ENCODE peak calls at places on chromosomes 1 and 21, in ten cellular contexts. One of them, this sample, is unnamed. For H3K4me1, the result is how much of the 10 kb centered on the place peaks cover.

GRCh38 chr21:23398726-23399125 is 2208.6 kb downstream of the MRPL39 start:
- DNase-seq in astrocyte: no peak
- DNase-seq in CD8-positive, alpha-beta memory T cell: no peak
- DNase-seq in CD4-positive, CD25-positive, alpha-beta regulatory T cell: no peak
- DNase-seq in cardiac muscle cell: no peak
- DNase-seq in PC-3: no peak
- DNase-seq in left lung: no peak
- DNase-seq in HCT116: no peak
- DNase-seq in heart left ventricle: no peak
- DNase-seq in SJSA1: no peak
- DNase-seq in this sample: no peak

GRCh38 chr1:33152685-33153432 is 29.0 kb downstream of the TRIM62 start:
- DNase-seq in PC-3: no peak
- DNase-seq in SJSA1: no peak
- DNase-seq in cardiac muscle cell: no peak
- DNase-seq in HCT116: no peak
- DNase-seq in heart left ventricle: peak
- DNase-seq in CD4-positive, CD25-positive, alpha-beta regulatory T cell: no peak
- DNase-seq in astrocyte: no peak
- DNase-seq in left lung: no peak
- DNase-seq in CD8-positive, alpha-beta memory T cell: no peak
- DNase-seq in this sample: peak

GRCh38 chr1:167563579-167564246 is 10.2 kb upstream of the CREG1 start:
- DNase-seq in left lung: peak
- DNase-seq in cardiac muscle cell: peak
- DNase-seq in PC-3: peak
- DNase-seq in HCT116: no peak
- DNase-seq in CD8-positive, alpha-beta memory T cell: no peak
- DNase-seq in heart left ventricle: peak
- DNase-seq in SJSA1: no peak
- DNase-seq in astrocyte: no peak
- DNase-seq in CD4-positive, CD25-positive, alpha-beta regulatory T cell: no peak
- DNase-seq in this sample: peak

GRCh38 chr1:172778461-172779455 is 119.9 kb downstream of the FASLG start:
- DNase-seq in HCT116: no peak
- DNase-seq in CD8-positive, alpha-beta memory T cell: no peak
- DNase-seq in cardiac muscle cell: no peak
- DNase-seq in SJSA1: no peak
- DNase-seq in left lung: no peak
- DNase-seq in astrocyte: no peak
- DNase-seq in PC-3: peak
- DNase-seq in CD4-positive, CD25-positive, alpha-beta regulatory T cell: peak
- DNase-seq in heart left ventricle: no peak
- DNase-seq in this sample: no peak

GRCh38 chr1:56068908-56069307 is 510.5 kb downstream of the PLPP3 start:
- DNase-seq in left lung: no peak
- DNase-seq in heart left ventricle: no peak
- DNase-seq in SJSA1: no peak
- DNase-seq in HCT116: no peak
- DNase-seq in cardiac muscle cell: no peak
- DNase-seq in CD8-positive, alpha-beta memory T cell: no peak
- DNase-seq in astrocyte: peak
- DNase-seq in CD4-positive, CD25-positive, alpha-beta regulatory T cell: no peak
- DNase-seq in PC-3: peak
- DNase-seq in this sample: no peak

GRCh38 chr1:116311756-116312691 is 61.0 kb upstream of the ATP1A1 start:
- DNase-seq in CD8-positive, alpha-beta memory T cell: no peak
- DNase-seq in cardiac muscle cell: no peak
- DNase-seq in CD4-positive, CD25-positive, alpha-beta regulatory T cell: no peak
- DNase-seq in SJSA1: no peak
- DNase-seq in PC-3: peak
- DNase-seq in HCT116: no peak
- DNase-seq in heart left ventricle: no peak
- DNase-seq in left lung: peak
- DNase-seq in astrocyte: no peak
- DNase-seq in this sample: no peak

GRCh38 chr1:18079941-18080340 is 27.7 kb upstream of the IGSF21 start:
- DNase-seq in heart left ventricle: no peak
- DNase-seq in PC-3: no peak
- DNase-seq in CD4-positive, CD25-positive, alpha-beta regulatory T cell: no peak
- DNase-seq in cardiac muscle cell: no peak
- DNase-seq in left lung: no peak
- DNase-seq in SJSA1: no peak
- DNase-seq in astrocyte: no peak
- DNase-seq in CD8-positive, alpha-beta memory T cell: no peak
- DNase-seq in HCT116: no peak
- DNase-seq in this sample: no peak

GRCh38 chr21:31088196-31088751 is 50.0 kb upstream of the KRTAP19-8 start:
- DNase-seq in PC-3: no peak
- DNase-seq in CD4-positive, CD25-positive, alpha-beta regulatory T cell: no peak
- DNase-seq in astrocyte: no peak
- DNase-seq in heart left ventricle: no peak
- DNase-seq in HCT116: no peak
- DNase-seq in SJSA1: no peak
- DNase-seq in CD8-positive, alpha-beta memory T cell: no peak
- DNase-seq in cardiac muscle cell: no peak
- DNase-seq in left lung: no peak
- DNase-seq in this sample: no peak

GRCh38 chr1:64055310-64055709 is 148.1 kb upstream of the UBE2U start:
- DNase-seq in SJSA1: no peak
- DNase-seq in PC-3: no peak
- DNase-seq in CD8-positive, alpha-beta memory T cell: no peak
- DNase-seq in cardiac muscle cell: no peak
- DNase-seq in left lung: no peak
- DNase-seq in heart left ventricle: no peak
- DNase-seq in astrocyte: no peak
- DNase-seq in HCT116: no peak
- DNase-seq in CD4-positive, CD25-positive, alpha-beta regulatory T cell: no peak
- DNase-seq in this sample: no peak

GRCh38 chr1:42282867-42283583 is 52.0 kb downstream of the FOXJ3 start:
- DNase-seq in left lung: no peak
- DNase-seq in heart left ventricle: no peak
- DNase-seq in CD8-positive, alpha-beta memory T cell: no peak
- DNase-seq in astrocyte: peak
- DNase-seq in HCT116: no peak
- DNase-seq in CD4-positive, CD25-positive, alpha-beta regulatory T cell: peak
- DNase-seq in PC-3: peak
- DNase-seq in SJSA1: no peak
- DNase-seq in cardiac muscle cell: no peak
- DNase-seq in this sample: no peak

GRCh38 chr1:2350486-2350885 is 40.9 kb downstream of the MORN1 start:
- DNase-seq in HCT116: no peak
- DNase-seq in heart left ventricle: no peak
- DNase-seq in left lung: no peak
- DNase-seq in astrocyte: no peak
- DNase-seq in CD4-positive, CD25-positive, alpha-beta regulatory T cell: no peak
- DNase-seq in CD8-positive, alpha-beta memory T cell: peak
- DNase-seq in SJSA1: no peak
- DNase-seq in PC-3: no peak
- DNase-seq in cardiac muscle cell: no peak
- DNase-seq in this sample: no peak

GRCh38 chr1:42201986-42202385 is 37.4 kb upstream of the GUCA2A start:
- DNase-seq in PC-3: no peak
- DNase-seq in HCT116: no peak
- DNase-seq in SJSA1: no peak
- DNase-seq in cardiac muscle cell: no peak
- DNase-seq in left lung: no peak
- DNase-seq in CD8-positive, alpha-beta memory T cell: no peak
- DNase-seq in CD4-positive, CD25-positive, alpha-beta regulatory T cell: no peak
- DNase-seq in heart left ventricle: no peak
- DNase-seq in astrocyte: no peak
- DNase-seq in this sample: no peak

GRCh38 chr1:114009042-114009392 is 29.7 kb downstream of the OLFML3 start:
- DNase-seq in SJSA1: no peak
- DNase-seq in PC-3: no peak
- DNase-seq in CD8-positive, alpha-beta memory T cell: no peak
- DNase-seq in left lung: no peak
- DNase-seq in cardiac muscle cell: no peak
- DNase-seq in heart left ventricle: no peak
- DNase-seq in astrocyte: no peak
- DNase-seq in CD4-positive, CD25-positive, alpha-beta regulatory T cell: no peak
- DNase-seq in HCT116: no peak
- DNase-seq in this sample: no peak

GRCh38 chr1:23865543-23865930 is 2.6 kb downstream of the FUCA1 start:
- DNase-seq in PC-3: peak
- DNase-seq in CD4-positive, CD25-positive, alpha-beta regulatory T cell: no peak
- DNase-seq in astrocyte: peak
- DNase-seq in SJSA1: no peak
- DNase-seq in heart left ventricle: peak
- DNase-seq in cardiac muscle cell: no peak
- DNase-seq in CD8-positive, alpha-beta memory T cell: no peak
- DNase-seq in HCT116: peak
- DNase-seq in left lung: no peak
- DNase-seq in this sample: no peak

DNA sequence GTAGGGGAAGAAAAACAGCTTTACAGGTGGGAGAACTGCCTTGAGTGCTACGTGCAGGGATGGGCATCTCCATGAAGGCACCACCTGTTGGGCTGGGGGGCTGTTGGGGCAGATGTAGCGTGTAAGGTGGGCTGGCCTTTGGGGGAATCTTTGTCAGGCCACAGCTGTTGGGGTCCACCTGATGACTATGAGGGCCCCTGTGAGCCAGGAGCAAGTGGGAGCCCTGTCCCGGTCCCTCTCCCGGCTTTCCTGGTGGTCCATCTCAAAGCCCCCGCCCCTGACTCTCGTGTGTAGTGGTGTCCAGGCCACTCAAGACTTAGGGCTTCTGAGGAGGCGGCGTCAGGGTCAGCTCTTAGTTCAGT is 13.5 kb downstream of the SLC37A1 start:
- DNase-seq in left lung: peak
- DNase-seq in SJSA1: no peak
- DNase-seq in cardiac muscle cell: no peak
- DNase-seq in CD8-positive, alpha-beta memory T cell: no peak
- DNase-seq in CD4-positive, CD25-positive, alpha-beta regulatory T cell: no peak
- DNase-seq in HCT116: no peak
- DNase-seq in astrocyte: no peak
- DNase-seq in PC-3: no peak
- DNase-seq in heart left ventricle: no peak
- DNase-seq in this sample: no peak
- H3K4me3 ChIP-seq in left lung: no peak
- H3K4me3 ChIP-seq in SJSA1: no peak
- H3K4me3 ChIP-seq in cardiac muscle cell: no peak
- H3K4me3 ChIP-seq in CD8-positive, alpha-beta memory T cell: peak
- H3K4me3 ChIP-seq in CD4-positive, CD25-positive, alpha-beta regulatory T cell: peak
- H3K4me3 ChIP-seq in HCT116: no peak
- H3K4me3 ChIP-seq in astrocyte: no peak
- H3K4me3 ChIP-seq in PC-3: no peak
- H3K4me3 ChIP-seq in heart left ventricle: no peak
- H3K4me3 ChIP-seq in this sample: no peak

DNA sequence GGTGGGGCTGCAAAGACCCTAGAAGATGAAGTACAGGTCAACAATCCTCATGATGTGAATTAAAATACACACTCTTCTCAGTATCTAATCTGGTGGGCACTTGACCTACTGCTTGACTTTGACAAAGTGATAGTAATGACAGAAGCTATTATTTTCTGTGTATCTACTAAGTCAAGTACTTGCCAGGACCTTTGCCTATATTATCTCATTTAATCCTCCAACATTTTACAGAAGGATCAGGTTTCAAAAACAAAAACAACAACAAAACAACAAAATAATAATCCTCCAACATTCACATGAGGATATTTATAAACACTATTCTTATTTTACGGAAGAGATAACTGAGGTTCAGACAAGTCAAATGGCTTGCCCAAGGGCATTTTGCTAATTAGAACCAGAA is 4.4 kb upstream of the CD48 start:
- DNase-seq in cardiac muscle cell: no peak
- DNase-seq in PC-3: no peak
- DNase-seq in heart left ventricle: no peak
- DNase-seq in HCT116: no peak
- DNase-seq in CD4-positive, CD25-positive, alpha-beta regulatory T cell: no peak
- DNase-seq in SJSA1: no peak
- DNase-seq in astrocyte: no peak
- DNase-seq in CD8-positive, alpha-beta memory T cell: no peak
- DNase-seq in left lung: no peak
- DNase-seq in this sample: no peak
- H3K4me1 ChIP-seq in cardiac muscle cell: under half
- H3K4me1 ChIP-seq in PC-3: under half
- H3K4me1 ChIP-seq in heart left ventricle: under half
- H3K4me1 ChIP-seq in HCT116: under half
- H3K4me1 ChIP-seq in CD4-positive, CD25-positive, alpha-beta regulatory T cell: under half
- H3K4me1 ChIP-seq in SJSA1: under half
- H3K4me1 ChIP-seq in astrocyte: under half
- H3K4me1 ChIP-seq in CD8-positive, alpha-beta memory T cell: under half
- H3K4me1 ChIP-seq in left lung: under half
- H3K4me1 ChIP-seq in this sample: under half

GRCh38 chr1:89831462-89832113 is 10.8 kb downstream of the LRRC8D start:
- DNase-seq in cardiac muscle cell: no peak
- DNase-seq in SJSA1: no peak
- DNase-seq in CD8-positive, alpha-beta memory T cell: no peak
- DNase-seq in HCT116: no peak
- DNase-seq in astrocyte: no peak
- DNase-seq in left lung: no peak
- DNase-seq in PC-3: no peak
- DNase-seq in CD4-positive, CD25-positive, alpha-beta regulatory T cell: no peak
- DNase-seq in heart left ventricle: no peak
- DNase-seq in this sample: no peak
- H3K27ac ChIP-seq in cardiac muscle cell: no peak
- H3K27ac ChIP-seq in SJSA1: no peak
- H3K27ac ChIP-seq in CD8-positive, alpha-beta memory T cell: no peak
- H3K27ac ChIP-seq in HCT116: no peak
- H3K27ac ChIP-seq in astrocyte: no peak
- H3K27ac ChIP-seq in left lung: no peak
- H3K27ac ChIP-seq in PC-3: no peak
- H3K27ac ChIP-seq in CD4-positive, CD25-positive, alpha-beta regulatory T cell: no peak
- H3K27ac ChIP-seq in heart left ventricle: no peak
- H3K27ac ChIP-seq in this sample: no peak

GRCh38 chr1:100479620-100480338 is 58.2 kb upstream of the GPR88 start:
- DNase-seq in CD8-positive, alpha-beta memory T cell: no peak
- DNase-seq in SJSA1: no peak
- DNase-seq in HCT116: no peak
- DNase-seq in left lung: no peak
- DNase-seq in PC-3: no peak
- DNase-seq in heart left ventricle: no peak
- DNase-seq in astrocyte: no peak
- DNase-seq in CD4-positive, CD25-positive, alpha-beta regulatory T cell: no peak
- DNase-seq in cardiac muscle cell: no peak
- DNase-seq in this sample: no peak

GRCh38 chr1:100483230-100483629 is 54.7 kb upstream of the GPR88 start:
- DNase-seq in left lung: no peak
- DNase-seq in CD4-positive, CD25-positive, alpha-beta regulatory T cell: no peak
- DNase-seq in cardiac muscle cell: no peak
- DNase-seq in astrocyte: no peak
- DNase-seq in HCT116: no peak
- DNase-seq in heart left ventricle: no peak
- DNase-seq in PC-3: no peak
- DNase-seq in CD8-positive, alpha-beta memory T cell: no peak
- DNase-seq in SJSA1: no peak
- DNase-seq in this sample: no peak

GRCh38 chr1:100482167-100482566 is 55.8 kb upstream of the GPR88 start:
- DNase-seq in HCT116: no peak
- DNase-seq in cardiac muscle cell: no peak
- DNase-seq in left lung: no peak
- DNase-seq in heart left ventricle: no peak
- DNase-seq in CD4-positive, CD25-positive, alpha-beta regulatory T cell: no peak
- DNase-seq in PC-3: no peak
- DNase-seq in CD8-positive, alpha-beta memory T cell: no peak
- DNase-seq in SJSA1: no peak
- DNase-seq in astrocyte: no peak
- DNase-seq in this sample: no peak

GRCh38 chr1:100481320-100481719 is 56.6 kb upstream of the GPR88 start:
- DNase-seq in CD4-positive, CD25-positive, alpha-beta regulatory T cell: no peak
- DNase-seq in heart left ventricle: no peak
- DNase-seq in left lung: no peak
- DNase-seq in SJSA1: no peak
- DNase-seq in HCT116: no peak
- DNase-seq in cardiac muscle cell: no peak
- DNase-seq in PC-3: no peak
- DNase-seq in astrocyte: no peak
- DNase-seq in CD8-positive, alpha-beta memory T cell: no peak
- DNase-seq in this sample: no peak

GRCh38 chr1:100482748-100483147 is 55.2 kb upstream of the GPR88 start:
- DNase-seq in CD4-positive, CD25-positive, alpha-beta regulatory T cell: no peak
- DNase-seq in CD8-positive, alpha-beta memory T cell: no peak
- DNase-seq in HCT116: no peak
- DNase-seq in heart left ventricle: no peak
- DNase-seq in PC-3: no peak
- DNase-seq in SJSA1: no peak
- DNase-seq in left lung: no peak
- DNase-seq in astrocyte: no peak
- DNase-seq in cardiac muscle cell: no peak
- DNase-seq in this sample: no peak
- H3K4me3 ChIP-seq in CD4-positive, CD25-positive, alpha-beta regulatory T cell: no peak
- H3K4me3 ChIP-seq in CD8-positive, alpha-beta memory T cell: no peak
- H3K4me3 ChIP-seq in HCT116: no peak
- H3K4me3 ChIP-seq in heart left ventricle: no peak
- H3K4me3 ChIP-seq in PC-3: no peak
- H3K4me3 ChIP-seq in SJSA1: no peak
- H3K4me3 ChIP-seq in left lung: no peak
- H3K4me3 ChIP-seq in astrocyte: no peak
- H3K4me3 ChIP-seq in cardiac muscle cell: no peak
- H3K4me3 ChIP-seq in this sample: no peak

This sample was measured in right atrium auricular region.